ENCODE peak calls at places on chromosome 6, in nine cellular contexts. D, L, U, I, Q, K, A, N and R are unnamed samples.

GRCh38 chr6:136701011-136701410 is 91.3 kb downstream of the MAP3K5 start:
- DNase-seq in I (no peak), N (no peak), A (no peak), U (no peak), L (no peak), K (no peak), Q (no peak), D (no peak), R (no peak)

GRCh38 chr6:128672023-128672422 is 151.6 kb upstream of the PTPRK start:
- DNase-seq in A (no peak), D (no peak), L (no peak), K (peak), Q (no peak), N (no peak), U (no peak), I (no peak), R (no peak)

GRCh38 chr6:39892490-39893129 is 41.7 kb downstream of the MOCS1 start:
- DNase-seq in N (peak), D (peak), L (peak), U (peak), K (peak), A (no peak), I (no peak), Q (no peak), R (no peak)

GRCh38 chr6:55212147-55212546 is 37.8 kb downstream of the HCRTR2 start:
- DNase-seq in L (no peak), A (no peak), I (no peak), U (peak), K (no peak), Q (no peak), D (no peak), N (no peak), R (no peak)

GRCh38 chr6:126015869-126016268 is 29.5 kb downstream of the TRMT11 start:
- DNase-seq in U (peak), K (no peak), Q (no peak), I (no peak), D (no peak), N (no peak), A (no peak), L (peak), R (no peak)

GRCh38 chr6:56938634-56939294 is 16.1 kb upstream of the BEND6 start:
- DNase-seq in I (no peak), D (no peak), K (peak), U (peak), A (peak), Q (no peak), L (peak), N (no peak), R (no peak)

GRCh38 chr6:105188251-105188650 is 8.4 kb upstream of the POPDC3 start:
- DNase-seq in A (no peak), D (no peak), L (no peak), K (no peak), U (no peak), N (no peak), Q (no peak), I (no peak), R (no peak)

GRCh38 chr6:41200296-41200900 is 551 bp downstream of the TREML2 start:
- DNase-seq in N (no peak), A (no peak), I (no peak), D (peak), L (no peak), U (peak), Q (peak), K (no peak), R (peak)

GRCh38 chr6:134422426-134423231 is 104.7 kb upstream of the SGK1 start:
- DNase-seq in L (peak), Q (no peak), D (no peak), K (peak), A (peak), I (no peak), N (no peak), U (peak), R (no peak)

GRCh38 chr6:79048611-79049010 is 29.4 kb downstream of the PHIP start:
- DNase-seq in D (no peak), A (no peak), K (peak), I (no peak), Q (no peak), L (peak), U (peak), N (no peak), R (no peak)

GRCh38 chr6:41730531-41731436 is 4.6 kb downstream of the TFEB start:
- DNase-seq in A (no peak), I (no peak), D (peak), K (no peak), N (no peak), L (peak), Q (no peak), U (no peak), R (no peak)